ENCODE peak calls at places on chromosome 20, in ten cellular contexts. One of them, this sample, is unnamed.

GRCh38 chr20:8150591-8150990 is 18.5 kb downstream of the PLCB1 start:
- ATAC-seq in foreskin keratinocyte: no peak
- ATAC-seq in heart left ventricle: no peak
- ATAC-seq in aorta: no peak
- ATAC-seq in K562: no peak
- ATAC-seq in heart right ventricle: no peak
- ATAC-seq in stimulated activated naive CD8-positive, alpha-beta T cell treated with anti-CD3 and anti-CD28 coated beads, Interleukin-15, amount 100 ng/mL, for 72 hours: no peak
- ATAC-seq in Right ventricle myocardium superior: peak
- ATAC-seq in SK-N-SH treated with all-trans-retinoic acid at 6 μM for 48 hours: no peak
- ATAC-seq in PC-3: no peak
- ATAC-seq in this sample: no peak

GRCh38 chr20:17955302-17955701 is 13.3 kb downstream of the SNX5 start:
- ATAC-seq in foreskin keratinocyte: no peak
- ATAC-seq in heart left ventricle: no peak
- ATAC-seq in aorta: no peak
- ATAC-seq in K562: no peak
- ATAC-seq in heart right ventricle: no peak
- ATAC-seq in stimulated activated naive CD8-positive, alpha-beta T cell treated with anti-CD3 and anti-CD28 coated beads, Interleukin-15, amount 100 ng/mL, for 72 hours: no peak
- ATAC-seq in Right ventricle myocardium superior: no peak
- ATAC-seq in SK-N-SH treated with all-trans-retinoic acid at 6 μM for 48 hours: no peak
- ATAC-seq in PC-3: no peak
- ATAC-seq in this sample: no peak

GRCh38 chr20:50153153-50153499 is 397 bp downstream of the PEDS1 start:
- ATAC-seq in foreskin keratinocyte: no peak
- ATAC-seq in heart left ventricle: no peak
- ATAC-seq in aorta: no peak
- ATAC-seq in K562: peak
- ATAC-seq in heart right ventricle: no peak
- ATAC-seq in stimulated activated naive CD8-positive, alpha-beta T cell treated with anti-CD3 and anti-CD28 coated beads, Interleukin-15, amount 100 ng/mL, for 72 hours: peak
- ATAC-seq in Right ventricle myocardium superior: no peak
- ATAC-seq in SK-N-SH treated with all-trans-retinoic acid at 6 μM for 48 hours: no peak
- ATAC-seq in PC-3: peak
- ATAC-seq in this sample: no peak

GRCh38 chr20:22288156-22288555 is 296.2 kb downstream of the FOXA2 start:
- ATAC-seq in foreskin keratinocyte: no peak
- ATAC-seq in heart left ventricle: no peak
- ATAC-seq in aorta: no peak
- ATAC-seq in K562: no peak
- ATAC-seq in heart right ventricle: no peak
- ATAC-seq in stimulated activated naive CD8-positive, alpha-beta T cell treated with anti-CD3 and anti-CD28 coated beads, Interleukin-15, amount 100 ng/mL, for 72 hours: no peak
- ATAC-seq in Right ventricle myocardium superior: no peak
- ATAC-seq in SK-N-SH treated with all-trans-retinoic acid at 6 μM for 48 hours: no peak
- ATAC-seq in PC-3: no peak
- ATAC-seq in this sample: peak

GRCh38 chr20:63129991-63130653 is 85.8 kb downstream of the YTHDF1 start:
- ATAC-seq in foreskin keratinocyte: no peak
- ATAC-seq in heart left ventricle: no peak
- ATAC-seq in aorta: no peak
- ATAC-seq in K562: no peak
- ATAC-seq in heart right ventricle: no peak
- ATAC-seq in stimulated activated naive CD8-positive, alpha-beta T cell treated with anti-CD3 and anti-CD28 coated beads, Interleukin-15, amount 100 ng/mL, for 72 hours: no peak
- ATAC-seq in Right ventricle myocardium superior: no peak
- ATAC-seq in SK-N-SH treated with all-trans-retinoic acid at 6 μM for 48 hours: no peak
- ATAC-seq in PC-3: no peak
- ATAC-seq in this sample: no peak

GRCh38 chr20:32522775-32523612 is 62.1 kb downstream of the NOL4L start:
- ATAC-seq in foreskin keratinocyte: no peak
- ATAC-seq in heart left ventricle: no peak
- ATAC-seq in aorta: no peak
- ATAC-seq in K562: no peak
- ATAC-seq in heart right ventricle: no peak
- ATAC-seq in stimulated activated naive CD8-positive, alpha-beta T cell treated with anti-CD3 and anti-CD28 coated beads, Interleukin-15, amount 100 ng/mL, for 72 hours: peak
- ATAC-seq in Right ventricle myocardium superior: no peak
- ATAC-seq in SK-N-SH treated with all-trans-retinoic acid at 6 μM for 48 hours: no peak
- ATAC-seq in PC-3: no peak
- ATAC-seq in this sample: no peak

GRCh38 chr20:38894091-38894847 is 31.9 kb upstream of the FAM83D start:
- ATAC-seq in foreskin keratinocyte: peak
- ATAC-seq in heart left ventricle: peak
- ATAC-seq in aorta: peak
- ATAC-seq in K562: peak
- ATAC-seq in heart right ventricle: peak
- ATAC-seq in stimulated activated naive CD8-positive, alpha-beta T cell treated with anti-CD3 and anti-CD28 coated beads, Interleukin-15, amount 100 ng/mL, for 72 hours: no peak
- ATAC-seq in Right ventricle myocardium superior: peak
- ATAC-seq in SK-N-SH treated with all-trans-retinoic acid at 6 μM for 48 hours: peak
- ATAC-seq in PC-3: peak
- ATAC-seq in this sample: peak

GRCh38 chr20:20083796-20084195 is 31.5 kb downstream of the CFAP61 start:
- ATAC-seq in foreskin keratinocyte: peak
- ATAC-seq in heart left ventricle: no peak
- ATAC-seq in aorta: no peak
- ATAC-seq in K562: peak
- ATAC-seq in heart right ventricle: peak
- ATAC-seq in stimulated activated naive CD8-positive, alpha-beta T cell treated with anti-CD3 and anti-CD28 coated beads, Interleukin-15, amount 100 ng/mL, for 72 hours: peak
- ATAC-seq in Right ventricle myocardium superior: peak
- ATAC-seq in SK-N-SH treated with all-trans-retinoic acid at 6 μM for 48 hours: peak
- ATAC-seq in PC-3: peak
- ATAC-seq in this sample: peak

GRCh38 chr20:57570898-57571297 is 10.0 kb downstream of the PCK1 start:
- ATAC-seq in foreskin keratinocyte: no peak
- ATAC-seq in heart left ventricle: no peak
- ATAC-seq in aorta: no peak
- ATAC-seq in K562: no peak
- ATAC-seq in heart right ventricle: no peak
- ATAC-seq in stimulated activated naive CD8-positive, alpha-beta T cell treated with anti-CD3 and anti-CD28 coated beads, Interleukin-15, amount 100 ng/mL, for 72 hours: no peak
- ATAC-seq in Right ventricle myocardium superior: no peak
- ATAC-seq in SK-N-SH treated with all-trans-retinoic acid at 6 μM for 48 hours: no peak
- ATAC-seq in PC-3: no peak
- ATAC-seq in this sample: no peak

GRCh38 chr20:39358052-39358451 is 395.9 kb downstream of the DHX35 start:
- ATAC-seq in foreskin keratinocyte: no peak
- ATAC-seq in heart left ventricle: peak
- ATAC-seq in aorta: no peak
- ATAC-seq in K562: no peak
- ATAC-seq in heart right ventricle: peak
- ATAC-seq in stimulated activated naive CD8-positive, alpha-beta T cell treated with anti-CD3 and anti-CD28 coated beads, Interleukin-15, amount 100 ng/mL, for 72 hours: no peak
- ATAC-seq in Right ventricle myocardium superior: peak
- ATAC-seq in SK-N-SH treated with all-trans-retinoic acid at 6 μM for 48 hours: no peak
- ATAC-seq in PC-3: no peak
- ATAC-seq in this sample: peak

GRCh38 chr20:61328906-61329558 is 77.0 kb downstream of the CDH4 start:
- ATAC-seq in foreskin keratinocyte: peak
- ATAC-seq in heart left ventricle: no peak
- ATAC-seq in aorta: no peak
- ATAC-seq in K562: no peak
- ATAC-seq in heart right ventricle: no peak
- ATAC-seq in stimulated activated naive CD8-positive, alpha-beta T cell treated with anti-CD3 and anti-CD28 coated beads, Interleukin-15, amount 100 ng/mL, for 72 hours: peak
- ATAC-seq in Right ventricle myocardium superior: peak
- ATAC-seq in SK-N-SH treated with all-trans-retinoic acid at 6 μM for 48 hours: no peak
- ATAC-seq in PC-3: no peak
- ATAC-seq in this sample: no peak

GRCh38 chr20:34904202-34904621 is 27.8 kb downstream of the ACSS2 start:
- ATAC-seq in foreskin keratinocyte: no peak
- ATAC-seq in heart left ventricle: no peak
- ATAC-seq in aorta: no peak
- ATAC-seq in K562: peak
- ATAC-seq in heart right ventricle: no peak
- ATAC-seq in stimulated activated naive CD8-positive, alpha-beta T cell treated with anti-CD3 and anti-CD28 coated beads, Interleukin-15, amount 100 ng/mL, for 72 hours: no peak
- ATAC-seq in Right ventricle myocardium superior: no peak
- ATAC-seq in SK-N-SH treated with all-trans-retinoic acid at 6 μM for 48 hours: no peak
- ATAC-seq in PC-3: no peak
- ATAC-seq in this sample: no peak

GRCh38 chr20:43996240-43996930 is 81.7 kb downstream of the TOX2 start:
- ATAC-seq in foreskin keratinocyte: no peak
- ATAC-seq in heart left ventricle: no peak
- ATAC-seq in aorta: no peak
- ATAC-seq in K562: no peak
- ATAC-seq in heart right ventricle: no peak
- ATAC-seq in stimulated activated naive CD8-positive, alpha-beta T cell treated with anti-CD3 and anti-CD28 coated beads, Interleukin-15, amount 100 ng/mL, for 72 hours: no peak
- ATAC-seq in Right ventricle myocardium superior: no peak
- ATAC-seq in SK-N-SH treated with all-trans-retinoic acid at 6 μM for 48 hours: no peak
- ATAC-seq in PC-3: no peak
- ATAC-seq in this sample: no peak

GRCh38 chr20:51894201-51894600 is 91.9 kb upstream of the SALL4 start:
- ATAC-seq in foreskin keratinocyte: no peak
- ATAC-seq in heart left ventricle: no peak
- ATAC-seq in aorta: no peak
- ATAC-seq in K562: no peak
- ATAC-seq in heart right ventricle: no peak
- ATAC-seq in stimulated activated naive CD8-positive, alpha-beta T cell treated with anti-CD3 and anti-CD28 coated beads, Interleukin-15, amount 100 ng/mL, for 72 hours: no peak
- ATAC-seq in Right ventricle myocardium superior: no peak
- ATAC-seq in SK-N-SH treated with all-trans-retinoic acid at 6 μM for 48 hours: no peak
- ATAC-seq in PC-3: peak
- ATAC-seq in this sample: no peak

GRCh38 chr20:13187899-13188298 is 33.2 kb upstream of the ISM1 start:
- ATAC-seq in foreskin keratinocyte: no peak
- ATAC-seq in heart left ventricle: no peak
- ATAC-seq in aorta: no peak
- ATAC-seq in K562: no peak
- ATAC-seq in heart right ventricle: no peak
- ATAC-seq in stimulated activated naive CD8-positive, alpha-beta T cell treated with anti-CD3 and anti-CD28 coated beads, Interleukin-15, amount 100 ng/mL, for 72 hours: no peak
- ATAC-seq in Right ventricle myocardium superior: no peak
- ATAC-seq in SK-N-SH treated with all-trans-retinoic acid at 6 μM for 48 hours: no peak
- ATAC-seq in PC-3: no peak
- ATAC-seq in this sample: no peak

GRCh38 chr20:43658723-43659419 is 8.0 kb upstream of the MYBL2 start:
- ATAC-seq in foreskin keratinocyte: no peak
- ATAC-seq in heart left ventricle: no peak
- ATAC-seq in aorta: no peak
- ATAC-seq in K562: peak
- ATAC-seq in heart right ventricle: no peak
- ATAC-seq in stimulated activated naive CD8-positive, alpha-beta T cell treated with anti-CD3 and anti-CD28 coated beads, Interleukin-15, amount 100 ng/mL, for 72 hours: no peak
- ATAC-seq in Right ventricle myocardium superior: no peak
- ATAC-seq in SK-N-SH treated with all-trans-retinoic acid at 6 μM for 48 hours: no peak
- ATAC-seq in PC-3: no peak
- ATAC-seq in this sample: no peak